ENCODE peak calls at places on chromosome 12, in ten cellular contexts. F, M, N, E, P, J, W, H, G and C are unnamed samples.

GRCh38 chr12:25716842-25717241 is 163.8 kb upstream of the LMNTD1 start:
- DNase-seq in M (no peak), P (no peak), N (no peak), W (no peak), H (no peak), G (no peak), F (peak), J (peak), E (no peak), C (no peak)

GRCh38 chr12:6471992-6472366 is 1.5 kb upstream of the VAMP1 start:
- DNase-seq in F (peak), M (no peak), H (peak), N (no peak), J (peak), E (peak), P (no peak), G (no peak), W (no peak), C (no peak)

GRCh38 chr12:132454949-132455418 is 35.0 kb upstream of the FBRSL1 start:
- DNase-seq in M (no peak), E (no peak), H (no peak), F (no peak), W (no peak), J (no peak), P (no peak), G (no peak), N (no peak), C (no peak)

GRCh38 chr12:77742631-77743030 is 88.1 kb upstream of the NAV3 start:
- DNase-seq in M (no peak), F (no peak), P (no peak), H (no peak), W (no peak), N (no peak), E (no peak), J (no peak), G (no peak), C (no peak)

GRCh38 chr12:70077441-70077840 is 165.8 kb upstream of the CNOT2 start:
- DNase-seq in G (no peak), E (no peak), F (peak), P (no peak), W (no peak), J (no peak), M (no peak), H (no peak), N (no peak), C (no peak)

GRCh38 chr12:96395236-96395635 is 5.0 kb downstream of the CDK17 start:
- DNase-seq in E (peak), W (no peak), J (no peak), N (no peak), P (no peak), G (no peak), F (peak), M (no peak), H (no peak), C (no peak)

GRCh38 chr12:77218278-77218677 is 152.9 kb upstream of the E2F7 start:
- DNase-seq in G (no peak), J (no peak), W (no peak), M (no peak), H (no peak), N (no peak), F (no peak), E (no peak), P (peak), C (no peak)

GRCh38 chr12:97211421-97211820 is 251.2 kb upstream of the RMST start:
- DNase-seq in F (no peak), P (no peak), E (no peak), G (no peak), M (no peak), N (no peak), H (no peak), J (no peak), W (no peak), C (no peak)

GRCh38 chr12:1591029-1591428 is 3.4 kb downstream of the FBXL14 start:
- DNase-seq in E (peak), J (no peak), N (no peak), H (peak), W (no peak), M (no peak), F (peak), G (no peak), P (peak), C (no peak)

GRCh38 chr12:45217846-45218245 is 2.0 kb downstream of the ANO6 start:
- DNase-seq in G (no peak), E (peak), F (peak), H (no peak), J (no peak), P (no peak), M (no peak), N (no peak), W (no peak), C (no peak)

GRCh38 chr12:117590999-117591398 is 229.6 kb upstream of the NOS1 start:
- DNase-seq in P (no peak), N (no peak), W (no peak), J (no peak), F (no peak), H (no peak), G (no peak), E (no peak), M (no peak), C (no peak)

GRCh38 chr12:124828264-124829007 is 35.2 kb downstream of the SCARB1 start:
- DNase-seq in M (no peak), J (peak), H (peak), N (no peak), G (no peak), W (no peak), F (peak), E (peak), P (no peak), C (no peak)

GRCh38 chr12:16352481-16352880 is 5.0 kb downstream of the MGST1 start:
- DNase-seq in P (no peak), N (no peak), J (peak), F (peak), E (peak), W (no peak), H (peak), G (no peak), M (no peak), C (no peak)

GRCh38 chr12:47071241-47071852 is 8.1 kb upstream of the PCED1B start:
- DNase-seq in M (no peak), F (peak), N (peak), P (no peak), W (no peak), G (no peak), H (no peak), E (no peak), J (no peak), C (no peak)

GRCh38 chr12:78797201-78797931 is 67.2 kb upstream of the SYT1 start:
- DNase-seq in M (no peak), P (no peak), H (no peak), E (peak), F (peak), G (no peak), J (peak), N (no peak), W (no peak), C (no peak)

GRCh38 chr12:66960704-66961690 is 282.1 kb upstream of the GRIP1 start:
- DNase-seq in F (no peak), N (no peak), M (no peak), P (no peak), G (no peak), H (no peak), E (peak), J (no peak), W (no peak), C (no peak)

GRCh38 chr12:72622556-72622955 is 350.4 kb downstream of the TRHDE start:
- DNase-seq in W (no peak), F (no peak), G (no peak), P (no peak), H (no peak), J (no peak), M (no peak), N (no peak), E (no peak), C (no peak)

GRCh38 chr12:13293086-13293485 is 96.6 kb downstream of the EMP1 start:
- DNase-seq in F (peak), W (no peak), P (no peak), G (no peak), M (no peak), E (peak), N (no peak), H (peak), J (peak), C (no peak)

GRCh38 chr12:58069268-58069967 is 128.1 kb downstream of the ATP23 start:
- DNase-seq in E (peak), M (no peak), G (peak), J (peak), P (no peak), N (no peak), H (peak), W (no peak), F (peak), C (no peak)

GRCh38 chr12:92199846-92200576 is 54.4 kb upstream of the BTG1 start:
- DNase-seq in F (peak), P (no peak), M (no peak), H (no peak), G (no peak), W (no peak), N (no peak), J (peak), E (no peak), C (no peak)

GRCh38 chr12:68514807-68515411 is 95.8 kb upstream of the RAP1B start:
- DNase-seq in M (no peak), H (no peak), W (no peak), P (no peak), E (no peak), F (no peak), G (no peak), J (no peak), N (no peak), C (no peak)

GRCh38 chr12:67651380-67651695 is 2.8 kb downstream of the DYRK2 start:
- DNase-seq in F (peak), P (peak), N (no peak), J (peak), M (no peak), E (peak), G (no peak), H (peak), W (no peak), C (no peak)

GRCh38 chr12:10178766-10179165 is at the start of gene TMEM52B:
- DNase-seq in F (no peak), W (no peak), E (no peak), N (no peak), H (no peak), J (no peak), P (no peak), G (no peak), M (no peak), C (no peak)
- TF ChIP-seq CTCF in F (no peak), W (no peak), E (no peak), N (no peak), H (no peak), J (no peak), P (no peak), G (no peak), M (no peak), C (no peak)

GRCh38 chr12:3496964-3497363 is 6.0 kb downstream of the PRMT8 start:
- DNase-seq in M (no peak), W (peak), N (peak), G (no peak), H (no peak), F (no peak), E (no peak), J (no peak), P (peak), C (peak)
- TF ChIP-seq CTCF in M (no peak), W (peak), N (peak), G (no peak), H (no peak), F (no peak), E (no peak), J (no peak), P (no peak), C (peak)

GRCh38 chr12:121009744-121010143 is 6.5 kb downstream of the C12orf43 start:
- DNase-seq in G (no peak), H (peak), W (peak), M (no peak), F (peak), J (peak), P (no peak), N (peak), E (peak), C (peak)

GRCh38 chr12:121015825-121016766 is at the start of gene C12orf43:
- DNase-seq in J (peak), H (peak), G (peak), E (peak), N (peak), P (peak), F (peak), M (peak), W (peak), C (peak)

GRCh38 chr12:121010860-121011259 is 5.4 kb downstream of the C12orf43 start:
- DNase-seq in N (no peak), H (no peak), P (no peak), F (no peak), E (no peak), W (no peak), J (no peak), G (no peak), M (no peak), C (no peak)

GRCh38 chr12:121011820-121012219 is 4.5 kb downstream of the C12orf43 start:
- DNase-seq in W (no peak), P (no peak), G (no peak), H (no peak), E (no peak), M (no peak), J (no peak), N (no peak), F (no peak), C (no peak)

GRCh38 chr12:121013715-121014114 is 2.6 kb downstream of the C12orf43 start:
- DNase-seq in P (no peak), G (no peak), N (no peak), F (no peak), W (no peak), E (no peak), H (no peak), J (no peak), M (no peak), C (no peak)
- TF ChIP-seq CTCF in P (peak), G (no peak), N (peak), F (no peak), W (peak), E (no peak), H (peak), J (no peak), M (no peak), C (no peak)

DNA sequence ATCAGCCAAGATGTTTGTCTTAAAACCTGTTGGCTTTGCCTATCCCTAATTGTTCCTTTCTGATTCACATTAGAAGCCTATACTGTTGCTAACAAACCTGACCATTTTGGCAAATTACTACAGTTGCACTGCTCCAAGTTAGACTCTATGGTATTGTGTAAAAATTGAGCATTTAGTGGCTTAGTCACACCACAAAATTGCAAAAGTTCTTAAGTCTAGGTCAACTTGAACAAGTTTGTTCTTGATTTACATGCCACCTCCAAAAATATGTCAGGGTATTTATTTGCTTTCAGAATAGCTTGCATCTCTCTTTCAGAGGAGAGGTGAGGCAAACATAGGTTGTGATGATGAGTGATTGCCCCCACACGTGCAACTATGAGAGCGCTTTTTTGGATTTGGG is 27.0 kb upstream of the PTHLH start:
- DNase-seq in G (no peak), H (peak), W (no peak), M (no peak), F (peak), P (no peak), J (peak), N (no peak), E (peak), C (no peak)
- TF ChIP-seq CTCF in G (no peak), H (no peak), W (no peak), M (no peak), F (no peak), P (no peak), J (no peak), N (no peak), E (no peak), C (no peak)

GRCh38 chr12:4051616-4052015 is 178.4 kb upstream of the PARP11 start:
- DNase-seq in M (no peak), G (no peak), N (no peak), F (no peak), E (no peak), P (no peak), J (no peak), H (no peak), W (no peak), C (no peak)
- TF ChIP-seq CTCF in M (no peak), G (no peak), N (no peak), F (no peak), E (no peak), P (no peak), J (no peak), H (no peak), W (no peak), C (no peak)

GRCh38 chr12:56635539-56636117 is 5.5 kb upstream of the BAZ2A start:
- DNase-seq in P (peak), G (no peak), H (no peak), E (no peak), J (no peak), W (no peak), N (no peak), F (peak), M (no peak), C (no peak)

GRCh38 chr12:56634837-56635538 is 4.9 kb upstream of the BAZ2A start:
- DNase-seq in N (peak), E (peak), F (peak), G (no peak), W (peak), P (peak), J (peak), M (peak), H (peak), C (peak)

GRCh38 chr12:56637621-56638020 is 7.5 kb upstream of the BAZ2A start:
- DNase-seq in G (no peak), H (no peak), E (no peak), P (no peak), F (no peak), N (no peak), W (no peak), M (no peak), J (no peak), C (no peak)

GRCh38 chr12:56636675-56637540 is 6.8 kb upstream of the BAZ2A start:
- DNase-seq in J (peak), H (peak), E (peak), P (peak), N (peak), G (peak), M (peak), F (peak), W (peak), C (peak)

DNA sequence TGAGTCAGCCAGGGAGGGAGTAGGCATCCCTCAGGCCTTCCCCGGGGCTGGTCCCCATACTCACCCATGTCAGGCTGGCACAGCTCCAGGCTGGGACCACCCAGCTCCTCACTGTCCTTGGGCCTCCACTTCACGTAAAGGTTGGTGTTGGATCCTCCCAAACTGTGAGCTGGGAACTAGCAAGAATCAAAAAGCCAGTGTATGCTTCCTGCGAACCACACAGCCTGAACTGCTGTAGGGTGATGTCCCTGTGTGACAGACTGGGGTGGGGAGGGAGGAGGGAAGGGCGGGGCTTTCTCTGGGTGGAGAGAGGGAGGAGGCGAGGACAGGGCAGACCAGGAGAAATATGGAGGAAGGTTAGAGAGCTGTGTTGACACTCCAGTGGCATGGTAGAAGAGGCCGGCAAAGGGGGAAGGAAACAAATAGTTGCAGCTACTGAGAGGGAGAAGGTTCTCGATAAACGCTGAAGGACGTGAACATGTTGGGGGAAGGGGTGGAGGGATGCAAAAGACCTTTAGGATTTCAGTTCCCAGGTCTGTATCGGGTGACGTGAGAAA is 6.1 kb upstream of the BAZ2A start:
- DNase-seq in J (peak), E (peak), M (peak), W (peak), N (peak), G (peak), P (peak), F (peak), H (peak), C (peak)
- TF ChIP-seq CTCF in J (no peak), E (no peak), M (no peak), W (no peak), N (no peak), G (no peak), P (no peak), F (no peak), H (no peak), C (no peak)